ENCODE peak calls at places on chromosomes 4 and X, in five cellular contexts. M, R, O, X and Y are unnamed samples.

GRCh38 chr4:89496851-89497250 is 189.3 kb upstream of the GPRIN3 start:
- DNase-seq in M (no peak), R (no peak), O (no peak), X (no peak), Y (no peak)

GRCh38 chr4:56684320-56684719 is 3.2 kb upstream of the HOPX start:
- DNase-seq in M (no peak), R (no peak), O (no peak), X (no peak), Y (no peak)

GRCh38 chr4:6881908-6882307 is 27.7 kb upstream of the TBC1D14 start:
- DNase-seq in M (no peak), R (no peak), O (no peak), X (no peak), Y (no peak)

GRCh38 chr4:173046144-173046543 is 122.5 kb upstream of the GALNT7 start:
- DNase-seq in M (no peak), R (no peak), O (no peak), X (no peak), Y (no peak)

GRCh38 chrX:45851434-45851991 is 650.8 kb upstream of the DIPK2B start:
- DNase-seq in M (no peak), R (peak), O (peak), X (peak), Y (peak)

GRCh38 chr4:40307627-40308497 is 27.3 kb upstream of the CHRNA9 start:
- DNase-seq in M (no peak), R (no peak), O (peak), X (peak), Y (no peak)

GRCh38 chr4:139889901-139890300 is 224.3 kb downstream of the MGST2 start:
- DNase-seq in M (no peak), R (no peak), O (no peak), X (no peak), Y (no peak)

GRCh38 chrX:151711787-151712186 is 4.0 kb upstream of the FATE1 start:
- DNase-seq in M (no peak), R (no peak), O (peak), X (peak), Y (no peak)

GRCh38 chr4:112282860-112283667 is 2.6 kb downstream of the TIFA start:
- DNase-seq in M (no peak), R (no peak), O (no peak), X (no peak), Y (no peak)

GRCh38 chr4:75484195-75484594 is 30.0 kb downstream of the RCHY1 start:
- DNase-seq in M (peak), R (no peak), O (no peak), X (no peak), Y (no peak)

GRCh38 chrX:65999563-66000148 is 40.2 kb downstream of the VSIG4 start:
- DNase-seq in M (no peak), R (no peak), O (no peak), X (no peak), Y (no peak)

GRCh38 chr4:6338175-6338950 is 68.7 kb downstream of the WFS1 start:
- DNase-seq in M (no peak), R (no peak), O (no peak), X (no peak), Y (no peak)

GRCh38 chrX:22159071-22159470 is 113.6 kb upstream of the CBLL2 start:
- DNase-seq in M (no peak), R (no peak), O (no peak), X (no peak), Y (no peak)

GRCh38 chrX:70174754-70175153 is 2.5 kb upstream of the DGAT2L6 start:
- DNase-seq in M (no peak), R (no peak), O (no peak), X (no peak), Y (no peak)

GRCh38 chrX:110341189-110342035 is 17.2 kb upstream of the RTL9 start:
- DNase-seq in M (no peak), R (no peak), O (no peak), X (no peak), Y (no peak)

GRCh38 chr4:26132858-26133257 is 188.0 kb upstream of the RBPJ start:
- DNase-seq in M (no peak), R (no peak), O (peak), X (peak), Y (no peak)
- TF ChIP-seq CTCF in M (no peak), R (no peak), O (peak), X (peak), Y (peak)

DNA sequence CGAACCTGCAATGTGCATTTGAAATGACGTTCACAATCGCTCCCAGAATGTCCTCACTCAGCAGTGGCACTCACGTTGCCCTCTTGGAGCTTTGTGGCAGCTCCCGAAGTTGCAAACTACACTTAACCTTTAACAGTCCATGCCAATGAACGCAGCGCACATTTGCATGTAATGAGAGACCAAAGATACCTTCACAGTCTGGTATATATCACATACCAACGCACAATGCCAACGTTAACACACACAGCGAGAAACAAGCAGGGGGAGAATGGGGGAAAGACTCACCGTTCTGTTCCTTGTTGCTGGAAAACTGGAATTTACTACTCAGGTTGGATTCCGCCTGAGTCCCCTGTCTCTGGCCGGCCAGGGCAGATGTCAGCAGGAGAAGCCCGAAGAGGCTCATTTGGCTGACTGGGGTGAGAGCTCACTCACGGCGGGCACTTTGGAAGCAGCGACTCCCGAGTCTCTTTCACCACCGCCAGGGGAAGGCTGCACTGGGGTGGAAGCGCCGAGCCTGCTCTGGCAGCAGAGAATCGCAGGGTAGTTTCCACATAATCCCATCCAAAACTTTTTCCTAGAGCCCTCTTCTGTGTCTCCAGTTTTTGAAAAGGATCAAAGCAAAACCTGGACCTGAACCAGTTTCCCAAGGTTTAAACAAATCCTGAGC is 965 bp downstream of the PDGFC start:
- DNase-seq in M (peak), R (peak), O (peak), X (peak), Y (peak)
- TF ChIP-seq CTCF in M (peak), R (peak), O (peak), X (peak), Y (peak)

GRCh38 chr4:52712172-52712990 is 38.8 kb downstream of the ERVMER34-1 start:
- DNase-seq in M (peak), R (peak), O (peak), X (peak), Y (peak)
- TF ChIP-seq CTCF in M (no peak), R (no peak), O (no peak), X (no peak), Y (no peak)

GRCh38 chr4:129043523-129043922 is 49.8 kb downstream of the SCLT1 start:
- DNase-seq in M (no peak), R (no peak), O (peak), X (no peak), Y (no peak)
- TF ChIP-seq CTCF in M (no peak), R (peak), O (no peak), X (peak), Y (peak)

DNA sequence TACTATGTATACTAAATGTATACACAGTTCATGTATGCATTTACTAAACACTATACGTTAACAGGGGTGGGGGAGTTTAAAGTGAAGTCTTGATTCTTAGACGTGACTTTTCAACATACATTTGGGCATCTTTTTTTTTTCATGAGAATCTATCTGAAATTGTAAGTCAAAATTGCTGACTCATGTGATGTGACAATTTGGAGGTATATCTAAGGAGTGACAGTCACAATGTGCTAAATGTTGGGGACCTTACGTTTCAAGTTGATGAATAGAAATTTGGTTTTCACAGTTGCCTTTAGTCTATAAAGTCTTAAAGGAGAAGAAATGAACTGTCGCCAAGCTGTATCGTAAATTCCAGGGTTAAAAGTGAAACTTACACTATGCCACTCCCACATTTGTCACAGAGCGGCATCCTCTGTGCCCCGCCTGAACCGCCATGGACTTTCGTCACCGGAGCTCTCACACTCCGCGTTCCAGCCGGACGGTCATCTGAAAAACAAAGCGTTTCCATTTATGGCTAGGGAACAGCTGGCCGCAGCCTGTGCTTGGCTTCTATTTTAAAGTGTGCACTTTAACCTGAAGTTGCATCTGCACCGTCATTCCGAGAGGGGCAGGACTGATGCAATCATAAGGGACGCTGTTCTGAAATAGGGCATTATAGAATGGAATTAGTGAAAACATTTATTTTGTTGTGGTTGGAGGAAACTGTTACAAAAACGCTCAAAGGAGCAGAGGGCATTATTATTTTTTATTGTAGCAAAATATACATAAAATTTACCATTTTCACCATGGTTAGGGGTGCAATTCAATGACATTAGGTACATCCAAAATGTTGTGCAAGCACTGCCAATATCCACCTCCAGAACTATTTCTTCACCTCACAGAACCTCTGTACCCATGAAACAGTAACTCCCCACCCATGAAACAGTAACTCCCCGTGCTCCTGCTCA is 30.9 kb downstream of the PDLIM3 start:
- DNase-seq in M (no peak), R (no peak), O (no peak), X (no peak), Y (no peak)
- TF ChIP-seq CTCF in M (no peak), R (no peak), O (no peak), X (no peak), Y (no peak)